ENCODE peak calls at places on chromosomes 12 and 14, in five cellular contexts. S is neural progenitor cell, Y is OCI-LY7, P is IMR-90, M is astrocyte. T is an unnamed sample.
A peak's percentile ranks its signal among the peaks of the same experiment; 100 is the strongest.

GRCh38 chr12:83408841-83409240 is 722.1 kb downstream of the TMTC2 start:
- DNase-seq in S (no peak), M (peak; percentile 4), P (no peak), Y (no peak), T (no peak)

GRCh38 chr14:90853116-90853515 is 36.9 kb upstream of the TTC7B start:
- DNase-seq in M (no peak), S (no peak), P (no peak), Y (no peak), T (no peak)

GRCh38 chr12:88579572-88579940 is 715 bp downstream of the KITLG start:
- DNase-seq in M (no peak), P (no peak), S (peak; percentile 49), Y (no peak), T (peak; percentile 71)

GRCh38 chr14:38107216-38107631 is 100.5 kb upstream of the SSTR1 start:
- DNase-seq in Y (no peak), M (no peak), S (no peak), P (peak; percentile 20), T (no peak)

GRCh38 chr14:59570122-59570521 is 6.5 kb downstream of the CCDC175 start:
- DNase-seq in S (no peak), P (no peak), M (no peak), Y (no peak), T (no peak)

GRCh38 chr12:4649358-4649661 is 396 bp downstream of the NDUFA9 start:
- DNase-seq in P (no peak), S (no peak), Y (no peak), M (no peak), T (no peak)

GRCh38 chr12:108241961-108242360 is 97.2 kb downstream of the CMKLR1 start:
- DNase-seq in S (no peak), P (no peak), M (no peak), Y (no peak), T (no peak)

GRCh38 chr14:79701371-79701770 is 509.9 kb downstream of the DIO2 start:
- DNase-seq in P (peak; percentile 3), S (no peak), M (no peak), Y (no peak), T (no peak)

GRCh38 chr14:36818794-36819384 is 157.2 kb downstream of the PAX9 start:
- DNase-seq in P (no peak), S (peak; percentile 25), M (peak; percentile 48), Y (no peak), T (peak; percentile 57)

GRCh38 chr12:84741727-84742126 is 170.9 kb downstream of the SLC6A15 start:
- DNase-seq in M (no peak), Y (no peak), P (no peak), S (no peak), T (peak; percentile 43)

GRCh38 chr12:82413994-82414393 is 55.7 kb downstream of the METTL25 start:
- DNase-seq in Y (no peak), P (peak; percentile 5), M (no peak), S (no peak), T (no peak)

GRCh38 chr14:58166005-58166983 is 14.3 kb upstream of the ARMH4 start:
- DNase-seq in Y (peak; percentile 74), S (peak; percentile 91), P (peak; percentile 78), M (peak; percentile 70), T (peak; percentile 81)

GRCh38 chr12:84463756-84464495 is 448.7 kb downstream of the SLC6A15 start:
- DNase-seq in S (no peak), Y (no peak), M (peak; percentile 11), P (peak; percentile 53), T (peak; percentile 75)

GRCh38 chr14:77580964-77581505 is 35.4 kb downstream of the SPTLC2 start:
- DNase-seq in P (peak; percentile 89), S (no peak), M (peak; percentile 74), Y (no peak), T (peak; percentile 70)

GRCh38 chr14:76715102-76715926 is 46.0 kb upstream of the VASH1 start:
- DNase-seq in P (no peak), M (no peak), S (peak; percentile 52), Y (no peak), T (peak; percentile 51)

GRCh38 chr14:70893842-70894237 is 13.4 kb upstream of the PCNX1 start:
- DNase-seq in P (no peak), S (no peak), Y (no peak), M (no peak), T (no peak)

GRCh38 chr14:35653045-35653444 is 119.1 kb downstream of the INSM2 start:
- DNase-seq in P (peak; percentile 8), S (no peak), Y (no peak), M (no peak), T (no peak)

GRCh38 chr12:120628919-120629318 is 11.5 kb upstream of the CABP1 start:
- DNase-seq in M (no peak), Y (no peak), P (no peak), S (peak; percentile 45), T (no peak)

GRCh38 chr12:2785017-2785416 is 9.8 kb upstream of the FKBP4 start:
- DNase-seq in Y (no peak), S (no peak), P (no peak), M (no peak), T (no peak)

GRCh38 chr12:18895946-18896345 is 158.0 kb downstream of the CAPZA3 start:
- DNase-seq in P (no peak), S (peak; percentile 84), Y (no peak), M (no peak), T (no peak)

GRCh38 chr14:23302290-23303225 is at the start of gene PPP1R3E:
- DNase-seq in Y (peak; percentile 92), M (no peak), S (peak; percentile 84), P (peak; percentile 41), T (peak; percentile 87)
- H2AFZ ChIP-seq in Y (peak within 1 kb of the TSS; percentile 79), M (peak within 1 kb of the TSS; percentile 90), S (peak within 1 kb of the TSS; percentile 73), P (peak within 1 kb of the TSS; percentile 97), T (peak within 1 kb of the TSS; percentile 91)

GRCh38 chr12:105083551-105084105 is 630 bp downstream of the ALDH1L2 start:
- DNase-seq in M (peak; percentile 63), P (peak; percentile 77), Y (no peak), S (peak; percentile 34), T (peak; percentile 96)

GRCh38 chr12:105079011-105079570 is 5.2 kb downstream of the ALDH1L2 start:
- DNase-seq in P (no peak), M (no peak), S (no peak), Y (no peak), T (no peak)

GRCh38 chr12:105084251-105085250 is at the start of gene ALDH1L2:
- DNase-seq in Y (no peak), M (peak; percentile 79), S (peak; percentile 93), P (peak; percentile 87), T (peak; percentile 97)

GRCh38 chr12:105085537-105085936 is 1.3 kb upstream of the ALDH1L2 start:
- DNase-seq in Y (no peak), P (no peak), S (no peak), M (no peak), T (peak; percentile 32)

DNA sequence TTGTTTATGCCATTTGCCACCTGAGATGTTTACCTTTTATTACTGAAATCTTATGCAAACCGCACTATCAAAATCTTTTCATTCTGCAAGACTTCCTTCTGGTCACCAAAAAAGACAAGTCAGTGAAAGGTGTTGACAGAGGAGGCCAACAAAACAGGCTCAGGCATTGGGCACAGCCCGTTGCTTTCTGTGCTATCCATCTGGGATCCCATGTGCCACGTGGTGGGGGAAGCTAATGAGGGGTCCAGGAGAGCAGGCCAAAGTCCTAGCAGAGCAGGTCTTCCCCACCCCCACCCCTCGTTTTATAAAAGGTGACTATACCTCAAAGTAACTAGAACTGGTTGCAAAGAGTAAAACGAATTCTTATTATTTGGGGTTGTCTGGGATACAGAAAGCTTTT is 1.2 kb downstream of the ALDH1L2 start:
- DNase-seq in M (no peak), S (no peak), Y (no peak), P (no peak), T (peak; percentile 51)
- H3K4me3 ChIP-seq in M (peak overlapping the region; percentile 75), S (no peak overlapping the region), Y (no peak overlapping the region), P (peak overlapping the region; percentile 59), T (peak overlapping the region; percentile 83)

DNA sequence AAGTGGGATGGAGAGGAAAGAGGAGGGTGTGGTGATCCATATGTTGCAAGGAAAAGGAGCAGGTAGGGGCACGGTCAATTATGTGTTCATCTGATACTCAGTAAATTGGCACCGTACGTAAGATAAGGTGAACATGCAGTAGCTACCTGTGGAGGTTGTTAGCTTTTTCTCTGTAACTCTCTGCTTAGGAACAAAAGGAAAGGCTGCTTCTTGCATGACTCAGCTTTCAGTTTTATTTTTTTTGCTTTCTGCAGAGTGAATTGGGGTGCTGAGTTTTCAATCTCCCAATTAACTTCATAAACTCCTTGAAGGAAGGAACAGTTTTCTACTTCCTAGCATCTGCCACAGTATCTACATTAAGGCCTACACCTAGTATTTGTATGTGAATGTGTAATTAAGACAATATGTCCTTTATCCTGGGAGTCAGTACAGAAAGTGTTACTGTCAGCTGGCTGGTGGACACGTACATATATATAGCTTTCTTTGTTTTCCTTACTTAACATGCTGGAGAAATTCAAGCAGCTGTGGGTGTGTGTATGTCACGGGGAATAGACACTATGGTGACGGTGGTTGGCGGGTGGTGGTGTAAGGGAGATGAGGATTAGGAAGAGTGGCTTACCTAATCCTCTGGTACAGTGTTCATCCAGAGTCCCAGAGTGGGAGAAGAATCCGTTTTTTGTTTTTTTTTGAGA is 40.1 kb upstream of the WNK1 start:
- DNase-seq in M (no peak), S (no peak), P (peak; percentile 35), Y (no peak), T (peak; percentile 23)
- H2AFZ ChIP-seq in M (peak overlapping the region; percentile 59), S (peak overlapping the region; percentile 18), P (no peak overlapping the region), Y (no peak overlapping the region), T (no peak overlapping the region)

GRCh38 chr12:79021021-79021420 is 156.4 kb downstream of the SYT1 start:
- DNase-seq in P (no peak), S (no peak), Y (no peak), M (no peak), T (no peak)

GRCh38 chr12:79023261-79023660 is 158.7 kb downstream of the SYT1 start:
- DNase-seq in Y (no peak), P (no peak), M (no peak), S (no peak), T (no peak)

GRCh38 chr12:79019672-79020071 is 155.1 kb downstream of the SYT1 start:
- DNase-seq in S (no peak), M (no peak), Y (no peak), P (no peak), T (no peak)

GRCh38 chr12:79020106-79020505 is 155.5 kb downstream of the SYT1 start:
- DNase-seq in P (peak; percentile 29), Y (no peak), M (peak; percentile 56), S (no peak), T (no peak)

DNA sequence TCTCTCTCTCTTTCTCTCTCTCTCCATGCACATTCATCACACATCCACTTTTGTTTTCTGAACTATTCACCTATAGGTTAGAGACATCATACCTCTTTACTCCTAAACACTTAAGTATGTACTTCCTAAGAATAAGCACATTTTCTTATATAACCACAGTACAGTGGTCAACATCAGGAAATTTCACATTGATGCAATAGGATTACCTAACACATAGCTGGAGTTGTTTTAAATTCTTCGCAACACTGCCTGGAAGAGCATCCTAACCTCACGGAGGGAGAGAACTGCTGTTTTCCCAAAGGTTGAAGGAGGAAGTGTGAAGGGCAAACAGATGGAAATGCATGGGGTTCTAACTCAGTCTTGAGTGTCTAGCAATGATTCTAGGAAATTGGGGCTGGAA is 159.2 kb downstream of the SYT1 start:
- DNase-seq in Y (no peak), S (no peak), P (peak; percentile 13), M (peak; percentile 4), T (no peak)
- H3K4me3 ChIP-seq in Y (no peak overlapping the region), S (no peak overlapping the region), P (no peak overlapping the region), M (no peak overlapping the region), T (no peak overlapping the region)

GRCh38 chr12:96526110-96526509 is 36.7 kb downstream of the CFAP54 start:
- DNase-seq in P (no peak), M (no peak), Y (no peak), S (no peak), T (no peak)
- H2AFZ ChIP-seq in P (no peak overlapping the region), M (no peak overlapping the region), Y (no peak overlapping the region), S (no peak overlapping the region), T (no peak overlapping the region)

GRCh38 chr12:72276212-72276865 is 4.2 kb downstream of the TRHDE start:
- DNase-seq in M (no peak), P (no peak), S (no peak), Y (no peak), T (no peak)
- H3K4me3 ChIP-seq in M (peak overlapping the region; percentile 16), P (peak overlapping the region; percentile 25), S (no peak overlapping the region), Y (no peak overlapping the region), T (no peak overlapping the region)

T was measured in GM23248.